ENCODE peak calls at places on chromosomes 4 and X, in ten cellular contexts. C is nephron progenitor cell, X is neural progenitor cell, M is stomach, F is foreskin fibroblast, O is cardiac muscle cell, N is DND-41, P is RWPE1, W is NB4, U is cardiac fibroblast. B is an unnamed sample.

GRCh38 chr4:26459054-26459755 is 31.1 kb downstream of the CCKAR start:
- DNase-seq in C (no peak), X (peak; percentile 46), M (no peak), F (peak; percentile 55), O (peak; percentile 80), N (peak; percentile 12), P (peak; percentile 63), W (peak; percentile 77), U (peak; percentile 83), B (peak; percentile 47)

GRCh38 chrX:68261060-68261672 is 172.1 kb downstream of the OPHN1 start:
- DNase-seq in C (no peak), X (no peak), M (no peak), F (peak; percentile 3), O (peak; percentile 25), N (no peak), P (no peak), W (no peak), U (peak; percentile 33), B (no peak)

GRCh38 chrX:46319750-46320149 is 225.5 kb downstream of the ZNF674 start:
- DNase-seq in C (no peak), X (no peak), M (no peak), F (no peak), O (no peak), N (no peak), P (no peak), W (no peak), U (no peak), B (no peak)

GRCh38 chr4:54318904-54319303 is 89.8 kb downstream of the PDGFRA start:
- DNase-seq in C (peak; percentile 36), X (peak; percentile 70), M (no peak), F (peak; percentile 12), O (peak; percentile 76), N (peak; percentile 17), P (peak; percentile 49), W (peak; percentile 66), U (peak; percentile 79), B (peak; percentile 5)

GRCh38 chr4:173517781-173518371 is 12.2 kb downstream of the HAND2 start:
- DNase-seq in C (peak; percentile 39), X (peak; percentile 88), M (no peak), F (no peak), O (peak; percentile 79), N (no peak), P (no peak), W (peak; percentile 50), U (peak; percentile 52), B (no peak)

GRCh38 chrX:2445662-2446623 is 54.8 kb downstream of the DHRSX start:
- DNase-seq in C (no peak), X (no peak), M (no peak), F (no peak), O (no peak), N (no peak), P (no peak), W (no peak), U (no peak), B (no peak)

GRCh38 chr4:102789317-102789717 is 28.5 kb upstream of the MANBA start:
- DNase-seq in C (no peak), X (no peak), M (no peak), F (peak; percentile 18), O (peak; percentile 84), N (no peak), P (no peak), W (peak; percentile 34), U (peak; percentile 87), B (peak; percentile 7)

GRCh38 chrX:74293343-74293946 is 10.5 kb upstream of the ZCCHC13 start:
- DNase-seq in C (peak; percentile 74), X (peak; percentile 86), M (peak; percentile 75), F (peak; percentile 61), O (peak; percentile 81), N (peak; percentile 73), P (peak; percentile 76), W (peak; percentile 79), U (peak; percentile 79), B (peak; percentile 37)

GRCh38 chrX:7233632-7234406 is 85.9 kb upstream of the PUDP start:
- DNase-seq in C (no peak), X (no peak), M (no peak), F (no peak), O (no peak), N (no peak), P (no peak), W (peak; percentile 17), U (peak; percentile 1), B (no peak)

GRCh38 chr4:94032754-94033153 is 174.9 kb upstream of the SMARCAD1 start:
- DNase-seq in C (no peak), X (peak; percentile 2), M (no peak), F (no peak), O (no peak), N (no peak), P (no peak), W (no peak), U (no peak), B (no peak)

GRCh38 chrX:7028246-7028645 is 119.3 kb upstream of the STS start:
- DNase-seq in C (no peak), X (no peak), M (no peak), F (peak; percentile 9), O (no peak), N (no peak), P (no peak), W (no peak), U (no peak), B (no peak)

GRCh38 chr4:138650917-138651564 is 364.5 kb upstream of the NOCT start:
- DNase-seq in C (no peak), X (no peak), M (no peak), F (peak; percentile 96), O (peak; percentile 87), N (no peak), P (peak; percentile 30), W (peak; percentile 81), U (peak; percentile 54), B (peak; percentile 61)

GRCh38 chr4:18568600-18568999 is 547.0 kb upstream of the LCORL start:
- DNase-seq in C (no peak), X (no peak), M (no peak), F (no peak), O (peak; percentile 1), N (no peak), P (no peak), W (no peak), U (peak; percentile 1), B (no peak)

GRCh38 chrX:153640736-153641574 is 6.0 kb upstream of the DUSP9 start:
- DNase-seq in C (no peak), X (peak; percentile 36), M (peak; percentile 16), F (no peak), O (no peak), N (no peak), P (no peak), W (no peak), U (no peak), B (no peak)

GRCh38 chr4:24638396-24638875 is 54.1 kb upstream of the DHX15 start:
- DNase-seq in C (no peak), X (no peak), M (no peak), F (no peak), O (no peak), N (no peak), P (no peak), W (no peak), U (no peak), B (no peak)
- TF ChIP-seq CTCF in C (no peak), X (no peak), M (no peak), F (no peak), O (no peak), N (no peak), P (no peak), W (no peak), U (no peak), B (no peak)

GRCh38 chrX:18709833-18710232 is 2.4 kb downstream of the PPEF1 start:
- DNase-seq in C (no peak), X (no peak), M (no peak), F (no peak), O (no peak), N (no peak), P (no peak), W (no peak), U (no peak), B (no peak)
- TF ChIP-seq CTCF in C (no peak), X (no peak), M (no peak), F (no peak), O (no peak), N (no peak), P (no peak), W (no peak), U (no peak), B (no peak)

GRCh38 chrX:15245896-15246295 is 24.0 kb downstream of the ASB9 start:
- DNase-seq in C (no peak), X (no peak), M (no peak), F (no peak), O (peak; percentile 61), N (no peak), P (no peak), W (no peak), U (no peak), B (no peak)
- TF ChIP-seq CTCF in C (no peak), X (no peak), M (no peak), F (no peak), O (no peak), N (no peak), P (no peak), W (no peak), U (no peak), B (no peak)

DNA sequence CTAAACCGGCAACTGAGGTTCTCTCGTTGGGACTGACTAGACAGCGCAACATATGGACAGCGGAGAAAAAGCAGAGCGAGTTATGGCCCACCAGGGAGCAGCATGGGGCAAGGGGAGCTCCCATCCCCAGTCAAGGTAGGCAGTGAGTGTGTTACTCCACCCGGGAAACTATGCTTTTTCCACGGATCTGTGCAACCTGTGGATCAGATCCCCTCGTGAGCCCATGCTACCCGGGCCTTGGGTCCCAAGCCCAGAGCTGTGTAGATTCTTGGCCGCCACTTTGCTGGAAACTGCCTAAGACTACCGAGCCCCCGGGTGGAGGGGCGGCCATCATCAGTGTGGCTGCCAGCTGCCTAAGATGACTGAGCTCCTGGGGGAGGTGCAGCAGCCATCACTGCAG is 140.9 kb downstream of the PAPSS1 start:
- DNase-seq in C (no peak), X (no peak), M (no peak), F (no peak), O (no peak), N (no peak), P (no peak), W (no peak), U (no peak), B (no peak)
- TF ChIP-seq CTCF in C (no peak), X (no peak), M (no peak), F (no peak), O (no peak), N (peak; percentile 6), P (no peak), W (no peak), U (no peak), B (no peak)

DNA sequence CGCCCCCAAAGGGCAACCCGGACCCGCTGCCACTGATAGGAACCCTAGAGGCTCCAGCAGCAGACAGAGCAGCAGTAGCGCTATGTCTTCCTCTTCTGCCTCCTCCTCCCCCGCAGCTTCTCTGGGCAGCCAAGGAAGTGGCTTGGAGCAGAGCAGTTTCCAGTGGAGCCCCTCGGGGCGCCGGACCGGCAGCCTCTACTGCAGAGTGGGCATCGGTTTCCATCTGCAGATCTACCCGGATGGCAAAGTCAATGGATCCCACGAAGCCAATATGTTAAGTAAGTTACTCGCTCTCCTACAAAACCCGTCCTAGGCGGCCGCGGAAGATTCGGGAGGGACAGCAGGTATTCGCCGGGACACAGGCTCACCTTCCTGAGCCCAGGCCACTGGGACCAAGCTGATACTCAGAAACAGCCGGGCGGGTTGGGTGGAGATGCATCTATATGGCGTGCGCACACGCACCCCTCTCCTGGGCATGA is 477 bp downstream of the FGF5 start:
- DNase-seq in C (peak; percentile 48), X (peak; percentile 50), M (no peak), F (peak; percentile 36), O (peak; percentile 53), N (no peak), P (peak; percentile 31), W (peak; percentile 81), U (peak; percentile 63), B (no peak)
- TF ChIP-seq CTCF in C (no peak), X (no peak), M (no peak), F (no peak), O (no peak), N (no peak), P (no peak), W (no peak), U (peak; percentile 13), B (no peak)

B was measured in AG09319.